ENCODE peak calls at places on chromosome 9, in four cellular contexts. X is GM23248, J is ovary, Y is neuronal stem cell. U is an unnamed sample. For H3K36me3, the result is how much of the 10 kb centered on the place peaks cover.

GRCh38 chr9:3873818-3874217 is 348.0 kb upstream of the RFX3 start:
- DNase-seq in X (peak), J (no peak), Y (no peak), U (no peak)

GRCh38 chr9:135181336-135181735 is 93.9 kb downstream of the OLFM1 start:
- DNase-seq in X (no peak), J (no peak), Y (no peak), U (no peak)

GRCh38 chr9:38732849-38733248 is 12.9 kb upstream of the FAM240B start:
- DNase-seq in X (no peak), J (no peak), Y (no peak), U (no peak)

GRCh38 chr9:17063535-17064135 is 71.2 kb upstream of the CNTLN start:
- DNase-seq in X (peak), J (no peak), Y (peak), U (peak)

GRCh38 chr9:4861736-4862451 is 69.2 kb downstream of the RCL1 start:
- DNase-seq in X (no peak), J (no peak), Y (no peak), U (no peak)

GRCh38 chr9:3385871-3386270 is 139.9 kb downstream of the RFX3 start:
- DNase-seq in X (no peak), J (no peak), Y (no peak), U (no peak)

GRCh38 chr9:130835441-130836298 is 616 bp downstream of the ABL1 start:
- DNase-seq in X (peak), J (peak), Y (no peak), U (no peak)

GRCh38 chr9:89501311-89501898 is 3.5 kb upstream of the SEMA4D start:
- DNase-seq in X (no peak), J (no peak), Y (no peak), U (no peak)

GRCh38 chr9:21770877-21771560 is 31.4 kb upstream of the MTAP start:
- DNase-seq in X (peak), J (no peak), Y (no peak), U (no peak)

GRCh38 chr9:8555767-8556500 is 756.4 kb upstream of the DMAC1 start:
- DNase-seq in X (no peak), J (no peak), Y (no peak), U (no peak)

GRCh38 chr9:36787709-36788108 is 215.0 kb downstream of the MELK start:
- DNase-seq in X (no peak), J (no peak), Y (no peak), U (no peak)

GRCh38 chr9:129008986-129009583 is 19.0 kb downstream of the SH3GLB2 start:
- DNase-seq in X (no peak), J (no peak), Y (no peak), U (no peak)

GRCh38 chr9:33133186-33133585 is 34.0 kb downstream of the B4GALT1 start:
- DNase-seq in X (no peak), J (no peak), Y (no peak), U (no peak)

GRCh38 chr9:20479419-20480155 is 142.7 kb downstream of the MLLT3 start:
- DNase-seq in X (peak), J (no peak), Y (no peak), U (no peak)

GRCh38 chr9:114930063-114930812 is at the start of gene TNFSF8:
- DNase-seq in X (no peak), J (no peak), Y (no peak), U (no peak)

GRCh38 chr9:134642385-134643181 is 980 bp downstream of the COL5A1 start:
- DNase-seq in X (peak), J (peak), Y (peak), U (peak)

GRCh38 chr9:112168197-112168596 is 6.9 kb downstream of the SUSD1 start:
- DNase-seq in X (no peak), J (no peak), Y (no peak), U (no peak)

GRCh38 chr9:90801507-90802289 is at the start of gene SYK:
- DNase-seq in X (no peak), J (no peak), Y (no peak), U (no peak)

GRCh38 chr9:16291921-16292320 is 578.5 kb downstream of the BNC2 start:
- DNase-seq in X (no peak), J (no peak), Y (no peak), U (no peak)

GRCh38 chr9:111375817-111376564 is 46.0 kb upstream of the OR2K2 start:
- DNase-seq in X (peak), J (no peak), Y (no peak), U (no peak)

GRCh38 chr9:10204276-10204675 is 408.5 kb downstream of the PTPRD start:
- DNase-seq in X (no peak), J (no peak), Y (no peak), U (no peak)

GRCh38 chr9:114122152-114122615 is 23.1 kb upstream of the KIF12 start:
- DNase-seq in X (peak), J (no peak), Y (no peak), U (no peak)

GRCh38 chr9:136725612-136726011 is 13.2 kb downstream of the DIPK1B start:
- DNase-seq in X (peak), J (no peak), Y (no peak), U (no peak)

GRCh38 chr9:136723989-136724388 is 11.6 kb downstream of the DIPK1B start:
- DNase-seq in X (no peak), J (no peak), Y (no peak), U (no peak)

GRCh38 chr9:136726118-136726517 is 13.7 kb downstream of the DIPK1B start:
- DNase-seq in X (no peak), J (no peak), Y (no peak), U (no peak)

GRCh38 chr9:136723362-136723976 is 11.1 kb downstream of the DIPK1B start:
- DNase-seq in X (no peak), J (no peak), Y (no peak), U (no peak)

DNA sequence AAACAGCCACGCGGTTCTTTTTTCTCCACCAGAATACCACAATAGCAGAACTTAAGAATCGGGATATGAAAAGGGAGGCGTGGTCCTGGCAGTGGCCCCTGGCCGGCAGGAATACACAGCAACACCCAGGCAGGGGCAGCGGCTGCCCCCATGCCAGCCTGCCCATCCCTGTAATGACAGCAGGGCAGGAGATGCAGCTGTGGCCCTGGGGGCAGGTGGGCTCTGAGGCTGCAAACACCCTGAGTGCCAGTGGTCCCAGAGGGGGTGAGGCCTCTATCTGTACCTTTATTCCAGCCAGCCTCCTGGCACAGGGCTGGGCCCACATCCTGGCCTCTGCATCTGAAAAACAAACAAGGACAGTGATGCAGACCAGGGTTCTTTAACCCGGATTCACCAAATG is 12.4 kb downstream of the DIPK1B start:
- DNase-seq in X (no peak), J (no peak), Y (no peak), U (no peak)
- H3K36me3 ChIP-seq in X (under half), J (under half), Y (under half), U (under half)

DNA sequence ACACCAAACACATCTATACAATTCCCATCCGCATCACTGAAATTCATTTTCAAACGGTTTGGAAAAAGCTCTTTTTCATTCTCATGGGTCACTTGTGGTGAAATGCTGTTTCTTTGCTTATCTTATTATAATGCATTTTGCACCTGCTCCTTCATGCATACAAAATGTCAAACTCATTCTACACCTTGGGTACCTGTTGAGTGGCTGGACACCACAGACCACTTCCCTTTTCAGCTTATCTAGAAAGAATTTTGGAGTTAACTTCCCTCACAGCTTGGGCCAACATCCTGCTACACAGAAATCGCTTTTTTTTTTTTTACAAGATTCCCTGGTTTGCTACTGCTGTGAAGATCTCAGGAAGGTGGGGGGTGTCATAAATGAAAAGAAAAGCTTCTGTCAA is 2.7 kb downstream of the REXO4 start:
- DNase-seq in X (no peak), J (no peak), Y (no peak), U (no peak)
- H3K36me3 ChIP-seq in X (under half), J (under half), Y (under half), U (under half)

DNA sequence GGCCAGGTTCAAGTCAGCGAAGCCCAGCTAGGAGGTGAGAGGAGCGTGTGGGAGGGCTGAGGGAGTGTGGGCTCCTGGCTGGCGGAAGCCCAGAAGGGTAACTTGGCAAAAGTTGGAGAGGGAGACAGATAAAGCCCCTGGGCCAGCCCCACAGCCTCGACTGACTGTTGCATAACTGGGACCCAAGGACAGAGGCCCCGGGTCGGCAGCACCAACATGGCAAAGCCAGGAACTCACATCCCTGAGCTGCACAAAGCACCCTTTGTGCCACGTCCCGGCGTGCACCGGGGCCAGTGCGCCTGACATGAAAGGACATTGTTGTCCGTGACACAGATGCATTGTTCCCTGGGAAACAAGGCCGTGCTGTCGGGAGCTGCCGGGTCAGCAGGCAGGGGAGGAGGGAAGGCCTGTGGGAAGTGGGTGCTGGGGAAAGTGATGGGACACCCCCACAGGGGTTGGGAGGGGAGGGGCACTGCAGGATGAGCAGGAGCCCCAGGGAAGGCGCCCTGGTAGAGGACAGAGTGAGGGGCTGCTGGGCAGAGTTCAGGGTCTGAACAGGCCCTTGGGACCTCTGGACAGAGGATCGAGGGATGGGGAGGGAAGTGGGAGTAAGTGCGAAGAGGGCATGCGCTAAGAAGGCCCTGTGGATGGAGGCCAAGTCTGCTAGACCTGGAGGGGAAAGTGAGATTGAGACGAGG is 13.0 kb upstream of the DPM2 start:
- DNase-seq in X (no peak), J (no peak), Y (peak), U (peak)
- H3K36me3 ChIP-seq in X (under half), J (under half), Y (under half), U (under half)

DNA sequence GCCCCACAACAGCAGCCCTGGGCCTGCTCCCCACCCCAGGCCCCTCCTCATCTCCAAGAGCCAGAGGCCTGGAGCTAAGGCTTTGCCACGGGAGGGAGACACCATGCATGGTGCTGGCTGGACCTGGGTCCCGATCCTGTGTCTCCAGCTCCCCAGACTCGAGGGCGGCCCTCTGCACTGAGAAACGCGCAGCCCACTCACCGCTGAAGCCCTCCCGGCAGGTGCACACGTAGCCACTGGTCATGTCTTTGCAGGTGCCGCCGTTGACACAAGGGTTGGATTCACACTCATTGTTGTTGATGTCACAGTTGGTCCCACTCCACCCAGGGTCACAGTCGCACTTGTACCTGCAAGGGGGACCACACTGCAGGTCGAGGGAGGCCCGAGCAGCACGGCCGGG is 30.4 kb upstream of the SEC16A start:
- DNase-seq in X (no peak), J (no peak), Y (no peak), U (no peak)
- H3K36me3 ChIP-seq in X (under half), J (under half), Y (half or more), U (half or more)

GRCh38 chr9:121307976-121308375 is 40.0 kb downstream of the GSN start:
- DNase-seq in X (no peak), J (peak), Y (no peak), U (peak)
- H3K36me3 ChIP-seq in X (half or more), J (under half), Y (under half), U (under half)

GRCh38 chr9:93117924-93118862 is 15.9 kb downstream of the NINJ1 start:
- DNase-seq in X (no peak), J (peak), Y (no peak), U (no peak)

GRCh38 chr9:93120846-93121315 is 13.2 kb downstream of the NINJ1 start:
- DNase-seq in X (no peak), J (peak), Y (no peak), U (no peak)

GRCh38 chr9:93119953-93120845 is 13.9 kb downstream of the NINJ1 start:
- DNase-seq in X (peak), J (peak), Y (no peak), U (peak)

GRCh38 chr9:93118863-93119702 is 15.0 kb downstream of the NINJ1 start:
- DNase-seq in X (no peak), J (peak), Y (no peak), U (no peak)

DNA sequence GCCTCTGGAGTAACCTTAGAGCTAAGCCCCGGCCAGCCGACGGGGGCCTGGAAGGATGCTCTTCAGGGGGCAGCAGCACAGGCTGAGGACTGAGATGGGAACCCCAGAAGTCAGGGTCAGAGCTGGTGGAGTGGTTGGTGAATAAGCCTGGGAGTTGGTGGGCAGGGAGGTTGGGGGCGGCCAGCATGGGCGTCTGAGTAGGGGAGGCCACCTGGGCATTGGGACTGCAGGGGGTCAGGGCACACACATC is 14.4 kb downstream of the NINJ1 start:
- DNase-seq in X (no peak), J (no peak), Y (no peak), U (no peak)
- H3K36me3 ChIP-seq in X (under half), J (under half), Y (under half), U (under half)

DNA sequence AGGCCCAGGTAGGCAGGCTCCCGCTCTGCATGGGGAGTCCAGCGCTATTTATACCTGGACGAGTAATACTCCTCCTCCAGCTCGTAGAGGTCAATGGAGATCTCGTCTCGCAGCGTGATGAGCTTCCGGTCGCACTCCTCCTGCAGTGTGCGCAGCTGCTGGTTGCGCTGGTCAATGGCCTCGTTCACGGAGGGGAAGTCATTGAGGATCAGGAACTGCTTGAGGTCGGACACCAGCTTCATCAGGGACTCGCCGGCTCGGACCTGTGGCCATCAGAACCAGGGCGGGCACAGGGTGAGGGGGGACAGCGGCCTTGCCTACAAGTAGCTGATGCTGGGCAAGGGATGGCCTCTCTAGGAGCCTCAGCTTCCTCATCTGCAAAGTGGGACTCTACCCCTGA is 3.9 kb downstream of the MED22 start:
- DNase-seq in X (no peak), J (no peak), Y (no peak), U (no peak)
- H3K36me3 ChIP-seq in X (under half), J (under half), Y (half or more), U (under half)

GRCh38 chr9:127504887-127505251 is 53.6 kb downstream of the LRSAM1 start:
- DNase-seq in X (no peak), J (no peak), Y (no peak), U (no peak)
- H3K36me3 ChIP-seq in X (half or more), J (under half), Y (under half), U (under half)

DNA sequence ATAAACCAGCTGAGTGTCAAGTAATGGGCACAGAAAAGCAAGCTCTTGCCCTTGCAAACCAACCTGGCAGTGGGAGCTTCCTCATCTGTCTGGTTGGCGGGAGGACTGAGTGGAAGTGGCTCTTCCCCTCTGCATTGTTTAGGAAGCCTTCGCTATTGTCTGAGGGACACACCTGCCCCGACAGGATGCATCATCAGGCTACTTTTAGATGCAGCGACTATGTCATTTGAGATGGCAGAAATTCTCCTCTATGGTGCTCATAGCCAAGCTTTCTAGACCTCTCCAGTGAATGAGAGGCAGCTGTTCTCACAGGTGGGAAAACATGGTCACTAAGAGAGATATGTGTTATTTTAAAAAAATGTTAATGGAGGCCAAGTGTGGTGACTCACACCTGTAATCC is 104.0 kb downstream of the DOCK8 start:
- DNase-seq in X (no peak), J (no peak), Y (no peak), U (no peak)
- H3K36me3 ChIP-seq in X (under half), J (under half), Y (under half), U (under half)

U was measured in tibial nerve.